ENCODE peak calls at places on chromosomes 7 and 10, in eight cellular contexts. One of them, this sample, is unnamed.

GRCh38 chr7:66297579-66297978 is 92.4 kb downstream of the TPST1 start:
- DNase-seq in caudate nucleus: no peak
- DNase-seq in heart left ventricle: no peak
- DNase-seq in HAP-1: no peak
- DNase-seq in psoas muscle: no peak
- DNase-seq in SJSA1: no peak
- DNase-seq in BJ: no peak
- DNase-seq in M059J: no peak
- DNase-seq in this sample: no peak

GRCh38 chr7:70829221-70830059 is 302.5 kb upstream of the GALNT17 start:
- DNase-seq in HAP-1: peak; percentile 82
- DNase-seq in heart left ventricle: peak; percentile 32
- DNase-seq in psoas muscle: peak; percentile 74
- DNase-seq in caudate nucleus: peak; percentile 33
- DNase-seq in SJSA1: peak; percentile 46
- DNase-seq in M059J: peak; percentile 9
- DNase-seq in BJ: no peak
- DNase-seq in this sample: peak; percentile 24

GRCh38 chr7:22238354-22239311 is 118.3 kb downstream of the RAPGEF5 start:
- DNase-seq in SJSA1: no peak
- DNase-seq in M059J: peak; percentile 22
- DNase-seq in HAP-1: no peak
- DNase-seq in caudate nucleus: no peak
- DNase-seq in psoas muscle: no peak
- DNase-seq in BJ: no peak
- DNase-seq in heart left ventricle: no peak
- DNase-seq in this sample: no peak

GRCh38 chr7:20786049-20786412 is 655 bp downstream of the SP8 start:
- DNase-seq in caudate nucleus: no peak
- DNase-seq in HAP-1: no peak
- DNase-seq in SJSA1: no peak
- DNase-seq in heart left ventricle: no peak
- DNase-seq in BJ: no peak
- DNase-seq in psoas muscle: no peak
- DNase-seq in M059J: peak; percentile 23
- DNase-seq in this sample: no peak

GRCh38 chr10:103922659-103923058 is 4.7 kb upstream of the STN1 start:
- DNase-seq in heart left ventricle: no peak
- DNase-seq in M059J: no peak
- DNase-seq in HAP-1: no peak
- DNase-seq in caudate nucleus: no peak
- DNase-seq in BJ: no peak
- DNase-seq in SJSA1: no peak
- DNase-seq in psoas muscle: no peak
- DNase-seq in this sample: no peak

GRCh38 chr10:62348029-62348428 is 26.1 kb upstream of the ZNF365 start:
- DNase-seq in BJ: no peak
- DNase-seq in caudate nucleus: no peak
- DNase-seq in SJSA1: no peak
- DNase-seq in M059J: peak; percentile 29
- DNase-seq in HAP-1: no peak
- DNase-seq in psoas muscle: no peak
- DNase-seq in heart left ventricle: no peak
- DNase-seq in this sample: no peak

GRCh38 chr7:157412491-157413180 is 75.8 kb downstream of the DNAJB6 start:
- DNase-seq in HAP-1: no peak
- DNase-seq in caudate nucleus: no peak
- DNase-seq in heart left ventricle: no peak
- DNase-seq in psoas muscle: peak; percentile 30
- DNase-seq in BJ: no peak
- DNase-seq in M059J: no peak
- DNase-seq in SJSA1: no peak
- DNase-seq in this sample: no peak

GRCh38 chr7:4707134-4707651 is 25.1 kb downstream of the FOXK1 start:
- DNase-seq in psoas muscle: no peak
- DNase-seq in heart left ventricle: no peak
- DNase-seq in HAP-1: peak; percentile 66
- DNase-seq in BJ: no peak
- DNase-seq in caudate nucleus: peak; percentile 23
- DNase-seq in SJSA1: no peak
- DNase-seq in M059J: no peak
- DNase-seq in this sample: no peak

GRCh38 chr10:34280599-34281374 is 534.3 kb downstream of the PARD3 start:
- DNase-seq in SJSA1: peak; percentile 84
- DNase-seq in HAP-1: no peak
- DNase-seq in heart left ventricle: no peak
- DNase-seq in caudate nucleus: no peak
- DNase-seq in M059J: peak; percentile 94
- DNase-seq in BJ: peak; percentile 93
- DNase-seq in psoas muscle: no peak
- DNase-seq in this sample: peak; percentile 95

GRCh38 chr10:1070939-1071338 is 14.8 kb downstream of the WDR37 start:
- DNase-seq in psoas muscle: no peak
- DNase-seq in BJ: no peak
- DNase-seq in caudate nucleus: no peak
- DNase-seq in M059J: no peak
- DNase-seq in HAP-1: no peak
- DNase-seq in heart left ventricle: no peak
- DNase-seq in SJSA1: no peak
- DNase-seq in this sample: no peak

GRCh38 chr7:127751723-127752448 is 99.9 kb downstream of the SND1 start:
- DNase-seq in psoas muscle: no peak
- DNase-seq in HAP-1: no peak
- DNase-seq in SJSA1: no peak
- DNase-seq in M059J: peak; percentile 22
- DNase-seq in caudate nucleus: no peak
- DNase-seq in BJ: no peak
- DNase-seq in heart left ventricle: no peak
- DNase-seq in this sample: no peak

GRCh38 chr7:149878523-149878921 is 4.8 kb downstream of the ATP6V0E2 start:
- DNase-seq in caudate nucleus: no peak
- DNase-seq in HAP-1: no peak
- DNase-seq in psoas muscle: no peak
- DNase-seq in heart left ventricle: peak; percentile 27
- DNase-seq in SJSA1: no peak
- DNase-seq in BJ: no peak
- DNase-seq in M059J: no peak
- DNase-seq in this sample: no peak

GRCh38 chr10:93954726-93955363 is 38.9 kb upstream of the PLCE1 start:
- DNase-seq in heart left ventricle: no peak
- DNase-seq in BJ: no peak
- DNase-seq in caudate nucleus: no peak
- DNase-seq in SJSA1: peak; percentile 63
- DNase-seq in psoas muscle: no peak
- DNase-seq in M059J: peak; percentile 64
- DNase-seq in HAP-1: no peak
- DNase-seq in this sample: peak; percentile 20

GRCh38 chr10:1202343-1202742 is 146.2 kb downstream of the WDR37 start:
- DNase-seq in BJ: no peak
- DNase-seq in heart left ventricle: no peak
- DNase-seq in SJSA1: peak; percentile 30
- DNase-seq in psoas muscle: no peak
- DNase-seq in caudate nucleus: no peak
- DNase-seq in M059J: peak; percentile 11
- DNase-seq in HAP-1: no peak
- DNase-seq in this sample: no peak

GRCh38 chr7:136654406-136654805 is 214.0 kb upstream of the CHRM2 start:
- DNase-seq in BJ: no peak
- DNase-seq in caudate nucleus: no peak
- DNase-seq in M059J: peak; percentile 20
- DNase-seq in heart left ventricle: no peak
- DNase-seq in psoas muscle: no peak
- DNase-seq in HAP-1: no peak
- DNase-seq in SJSA1: no peak
- DNase-seq in this sample: no peak

GRCh38 chr10:128803790-128804189 is 663.3 kb upstream of the MGMT start:
- DNase-seq in heart left ventricle: no peak
- DNase-seq in M059J: no peak
- DNase-seq in HAP-1: no peak
- DNase-seq in psoas muscle: no peak
- DNase-seq in BJ: no peak
- DNase-seq in caudate nucleus: no peak
- DNase-seq in SJSA1: no peak
- DNase-seq in this sample: no peak

GRCh38 chr10:121791761-121792160 is 136.1 kb downstream of the ATE1 start:
- DNase-seq in HAP-1: no peak
- DNase-seq in caudate nucleus: no peak
- DNase-seq in BJ: no peak
- DNase-seq in psoas muscle: no peak
- DNase-seq in SJSA1: no peak
- DNase-seq in heart left ventricle: no peak
- DNase-seq in M059J: no peak
- DNase-seq in this sample: no peak